ENCODE peak calls at places on chromosomes 11 and 22, in six cellular contexts. W is amniotic stem cell, K is amniotic epithelial cell, M is T-helper 1 cell, I is GM04503, G is neural crest cell. Z is an unnamed sample.
A peak's percentile ranks its signal among the peaks of the same experiment; 100 is the strongest.

GRCh38 chr11:69974528-69974927 is 103.6 kb upstream of the ANO1 start:
- DNase-seq in I (no peak), K (no peak), G (no peak), M (no peak), W (no peak), Z (no peak)

GRCh38 chr11:44899959-44900358 is 50.7 kb downstream of the TP53I11 start:
- DNase-seq in M (no peak), W (no peak), G (peak; percentile 32), I (peak; percentile 38), K (peak; percentile 80), Z (no peak)

GRCh38 chr11:63917685-63918523 is 940 bp upstream of the RCOR2 start:
- DNase-seq in G (peak; percentile 66), W (no peak), K (peak; percentile 17), M (peak; percentile 36), I (no peak), Z (no peak)

GRCh38 chr22:26550498-26551033 is 38.3 kb upstream of the TFIP11 start:
- DNase-seq in M (no peak), I (peak; percentile 87), G (no peak), K (peak; percentile 86), W (peak; percentile 10), Z (no peak)

GRCh38 chr11:75778962-75779361 is 10.4 kb downstream of the DGAT2 start:
- DNase-seq in K (no peak), G (no peak), I (no peak), W (no peak), M (no peak), Z (no peak)

GRCh38 chr22:42283288-42284229 is 13.1 kb upstream of the TCF20 start:
- DNase-seq in M (peak; percentile 27), K (no peak), I (no peak), G (peak; percentile 65), W (no peak), Z (no peak)

GRCh38 chr11:72433455-72434061 is 773 bp downstream of the CLPB start:
- DNase-seq in M (no peak), W (no peak), K (no peak), G (no peak), I (no peak), Z (no peak)

GRCh38 chr11:69186316-69187266 is 30.9 kb downstream of the SMIM38 start:
- DNase-seq in W (no peak), I (no peak), K (no peak), G (no peak), M (no peak), Z (no peak)

GRCh38 chr11:85628771-85629341 is 463 bp downstream of the TMEM126B start:
- DNase-seq in G (no peak), I (no peak), W (peak; percentile 48), K (no peak), M (no peak), Z (no peak)

GRCh38 chr22:30829901-30830550 is 135.4 kb downstream of the OSBP2 start:
- DNase-seq in G (no peak), W (peak; percentile 89), M (no peak), K (peak; percentile 94), I (peak; percentile 97), Z (no peak)